ENCODE peak calls at places on chromosome 6, in six cellular contexts. H, J, P, K, I and X are unnamed samples. For H3K4me1, the result is how much of the 10 kb centered on the place peaks cover.

GRCh38 chr6:28985396-28986164 is 19.5 kb downstream of the ZNF311 start:
- DNase-seq in H (peak), J (peak), P (peak), K (peak), I (peak), X (peak)

GRCh38 chr6:31462964-31463940 is 34.7 kb upstream of the MICB start:
- DNase-seq in H (peak), J (peak), P (peak), K (peak), I (peak), X (peak)

GRCh38 chr6:34657307-34657978 is 39.1 kb downstream of the ILRUN start:
- DNase-seq in H (peak), J (no peak), P (peak), K (peak), I (peak), X (no peak)

GRCh38 chr6:100663219-100663863 is 198.6 kb upstream of the SIM1 start:
- DNase-seq in H (peak), J (no peak), P (peak), K (no peak), I (no peak), X (no peak)

GRCh38 chr6:99151634-99152344 is 197.7 kb downstream of the FAXC start:
- DNase-seq in H (peak), J (no peak), P (no peak), K (peak), I (no peak), X (peak)

GRCh38 chr6:26295691-26296555 is 69.1 kb upstream of the BTN3A2 start:
- DNase-seq in H (peak), J (no peak), P (peak), K (no peak), I (no peak), X (no peak)

GRCh38 chr6:91276315-91276714 is 689.4 kb upstream of the MAP3K7 start:
- DNase-seq in H (peak), J (no peak), P (peak), K (peak), I (no peak), X (no peak)

GRCh38 chr6:15996030-15996429 is 132.9 kb upstream of the MYLIP start:
- DNase-seq in H (no peak), J (no peak), P (peak), K (no peak), I (no peak), X (no peak)

GRCh38 chr6:56764081-56764566 is 121.4 kb upstream of the DST start:
- DNase-seq in H (peak), J (no peak), P (peak), K (no peak), I (no peak), X (no peak)

GRCh38 chr6:52063584-52064400 is 23.6 kb downstream of the PKHD1 start:
- DNase-seq in H (peak), J (no peak), P (peak), K (peak), I (no peak), X (peak)

GRCh38 chr6:43926644-43927524 is 156.9 kb downstream of the VEGFA start:
- DNase-seq in H (peak), J (peak), P (peak), K (peak), I (peak), X (no peak)

GRCh38 chr6:152001408-152001807 is 193.9 kb downstream of the ESR1 start:
- DNase-seq in H (no peak), J (no peak), P (no peak), K (no peak), I (no peak), X (no peak)

GRCh38 chr6:157078326-157078725 is 245.0 kb downstream of the TMEM242 start:
- DNase-seq in H (no peak), J (no peak), P (no peak), K (no peak), I (no peak), X (no peak)

GRCh38 chr6:157079277-157079676 is 244.0 kb downstream of the TMEM242 start:
- DNase-seq in H (no peak), J (no peak), P (no peak), K (no peak), I (no peak), X (no peak)

GRCh38 chr6:157075549-157076426 is 247.5 kb downstream of the TMEM242 start:
- DNase-seq in H (peak), J (no peak), P (no peak), K (no peak), I (no peak), X (no peak)

GRCh38 chr6:157076427-157076774 is 246.9 kb downstream of the TMEM242 start:
- DNase-seq in H (no peak), J (no peak), P (no peak), K (no peak), I (no peak), X (no peak)

DNA sequence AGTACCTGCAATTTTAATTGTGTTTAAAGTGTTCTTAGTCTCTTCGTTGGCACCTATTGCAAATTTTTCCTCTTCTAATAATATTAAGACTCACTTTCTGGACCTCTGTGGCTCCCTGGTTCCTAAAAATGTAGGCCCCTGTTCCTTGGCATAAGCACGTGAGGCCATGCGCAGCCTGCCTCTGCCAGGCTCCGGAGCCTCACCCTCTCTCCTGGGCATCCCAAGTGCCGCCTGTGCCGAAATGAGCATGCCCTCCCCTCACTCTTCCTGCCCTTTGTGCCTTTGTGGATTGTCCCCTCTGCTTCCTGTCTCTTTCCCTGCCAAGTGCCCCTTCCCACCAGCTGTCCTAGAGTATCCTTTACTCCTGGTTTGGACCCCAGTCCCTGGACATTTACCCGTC is 246.1 kb downstream of the TMEM242 start:
- DNase-seq in H (no peak), J (no peak), P (no peak), K (no peak), I (no peak), X (no peak)
- H3K4me1 ChIP-seq in H (under half), J (under half), P (under half), K (under half), I (under half), X (under half)

DNA sequence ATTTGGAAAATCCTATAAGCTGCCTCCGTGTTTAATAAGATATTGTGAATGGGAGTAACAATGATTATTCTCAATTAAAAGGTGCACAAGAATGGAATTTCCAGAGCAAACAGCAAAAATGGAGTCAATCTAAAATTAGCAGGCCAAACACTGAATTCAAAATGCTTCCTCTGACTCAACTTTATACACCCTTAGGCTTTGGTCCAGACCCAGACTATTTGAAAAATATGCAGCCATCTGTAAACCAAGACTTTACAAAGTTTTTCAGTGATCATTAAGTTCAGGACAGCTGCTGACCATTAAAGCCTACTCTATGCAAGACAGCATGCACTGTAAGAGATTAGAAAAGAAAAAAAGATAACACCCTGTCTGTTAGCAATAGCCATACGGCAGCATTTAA is 39.4 kb upstream of the CCN6 start:
- DNase-seq in H (peak), J (no peak), P (peak), K (no peak), I (no peak), X (no peak)
- H3K4me1 ChIP-seq in H (under half), J (under half), P (under half), K (under half), I (under half), X (under half)

GRCh38 chr6:72809701-72810379 is 188.0 kb downstream of the KCNQ5 start:
- DNase-seq in H (peak), J (no peak), P (peak), K (no peak), I (no peak), X (no peak)

GRCh38 chr6:72811971-72812421 is 190.1 kb downstream of the KCNQ5 start:
- DNase-seq in H (peak), J (no peak), P (no peak), K (no peak), I (no peak), X (peak)

GRCh38 chr6:72816022-72816421 is 194.2 kb downstream of the KCNQ5 start:
- DNase-seq in H (no peak), J (no peak), P (no peak), K (no peak), I (no peak), X (no peak)

GRCh38 chr6:72813807-72814596 is 192.1 kb downstream of the KCNQ5 start:
- DNase-seq in H (no peak), J (no peak), P (no peak), K (no peak), I (no peak), X (no peak)

DNA sequence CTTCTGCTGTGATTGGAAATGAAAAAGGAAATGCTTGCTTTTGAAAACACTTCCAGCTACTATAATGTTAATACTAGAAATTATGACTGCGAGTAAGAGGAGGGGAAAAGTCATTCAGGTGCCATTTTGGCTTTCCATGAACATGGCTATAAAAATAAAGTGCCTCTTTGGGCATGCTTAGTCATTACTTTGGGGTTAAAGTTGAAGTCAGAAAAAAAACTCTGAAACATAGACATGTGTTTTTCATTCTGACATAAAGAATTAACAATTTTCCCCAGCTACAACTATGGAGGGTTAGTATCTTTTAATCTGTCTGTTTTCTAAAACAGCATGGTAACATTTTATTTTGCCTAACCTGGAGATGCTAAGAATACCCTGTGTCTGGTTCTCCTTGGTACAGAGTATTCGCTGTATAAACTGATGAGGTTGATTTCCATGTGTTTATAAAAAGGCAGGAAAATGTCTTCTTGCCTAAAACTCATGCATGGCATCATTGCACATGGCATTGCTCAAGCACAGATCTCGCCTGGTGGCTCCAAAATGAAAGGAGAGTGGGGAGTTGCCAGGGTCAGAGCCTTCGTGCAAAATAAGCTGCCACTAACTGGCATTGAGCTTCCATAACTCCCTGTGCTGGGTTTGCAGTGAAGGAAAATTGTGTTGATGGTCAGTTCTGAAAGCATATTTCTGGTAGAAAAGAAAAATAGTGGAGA is 188.9 kb downstream of the KCNQ5 start:
- DNase-seq in H (no peak), J (no peak), P (no peak), K (no peak), I (no peak), X (no peak)
- H3K4me1 ChIP-seq in H (under half), J (under half), P (under half), K (under half), I (under half), X (under half)

GRCh38 chr6:142378138-142378875 is 76.5 kb downstream of the ADGRG6 start:
- DNase-seq in H (peak), J (no peak), P (peak), K (peak), I (no peak), X (no peak)

GRCh38 chr6:142374090-142374783 is 72.4 kb downstream of the ADGRG6 start:
- DNase-seq in H (no peak), J (no peak), P (no peak), K (no peak), I (no peak), X (no peak)

GRCh38 chr6:142374965-142375733 is 73.3 kb downstream of the ADGRG6 start:
- DNase-seq in H (peak), J (no peak), P (peak), K (peak), I (no peak), X (no peak)

GRCh38 chr6:142376115-142376514 is 74.3 kb downstream of the ADGRG6 start:
- DNase-seq in H (no peak), J (no peak), P (no peak), K (no peak), I (no peak), X (no peak)

GRCh38 chr6:142377112-142377848 is 75.5 kb downstream of the ADGRG6 start:
- DNase-seq in H (peak), J (no peak), P (no peak), K (peak), I (no peak), X (peak)
- H3K4me1 ChIP-seq in H (under half), J (under half), P (under half), K (under half), I (under half), X (under half)

DNA sequence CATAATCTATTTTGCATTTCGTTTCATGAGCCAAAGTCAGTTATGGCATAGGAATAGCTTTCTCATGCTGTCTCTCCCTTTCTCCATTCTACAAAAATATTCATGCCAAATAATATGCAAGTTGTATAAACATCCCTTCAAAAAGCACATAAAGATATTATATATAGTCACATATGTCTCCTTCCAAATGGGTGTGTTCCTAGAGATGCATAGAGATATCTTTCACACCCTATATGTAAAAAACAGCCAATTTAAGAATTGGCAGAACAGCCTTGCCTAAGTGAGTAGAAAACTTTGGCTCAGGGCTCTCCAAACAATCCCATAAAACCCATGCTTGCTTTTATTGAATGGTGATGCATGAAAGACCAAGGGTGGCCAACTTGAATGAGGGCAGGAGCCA is 274.7 kb upstream of the SUPT3H start:
- DNase-seq in H (no peak), J (no peak), P (peak), K (no peak), I (no peak), X (no peak)
- H3K4me1 ChIP-seq in H (under half), J (under half), P (under half), K (under half), I (under half), X (under half)

GRCh38 chr6:127924440-127924839 is 23.6 kb upstream of the THEMIS start:
- DNase-seq in H (peak), J (no peak), P (peak), K (no peak), I (no peak), X (no peak)

GRCh38 chr6:127921982-127922381 is 21.1 kb upstream of the THEMIS start:
- DNase-seq in H (no peak), J (no peak), P (no peak), K (no peak), I (no peak), X (no peak)

GRCh38 chr6:127920804-127921203 is 19.9 kb upstream of the THEMIS start:
- DNase-seq in H (no peak), J (no peak), P (no peak), K (no peak), I (no peak), X (no peak)

GRCh38 chr6:127924031-127924430 is 23.2 kb upstream of the THEMIS start:
- DNase-seq in H (no peak), J (no peak), P (no peak), K (no peak), I (no peak), X (no peak)

DNA sequence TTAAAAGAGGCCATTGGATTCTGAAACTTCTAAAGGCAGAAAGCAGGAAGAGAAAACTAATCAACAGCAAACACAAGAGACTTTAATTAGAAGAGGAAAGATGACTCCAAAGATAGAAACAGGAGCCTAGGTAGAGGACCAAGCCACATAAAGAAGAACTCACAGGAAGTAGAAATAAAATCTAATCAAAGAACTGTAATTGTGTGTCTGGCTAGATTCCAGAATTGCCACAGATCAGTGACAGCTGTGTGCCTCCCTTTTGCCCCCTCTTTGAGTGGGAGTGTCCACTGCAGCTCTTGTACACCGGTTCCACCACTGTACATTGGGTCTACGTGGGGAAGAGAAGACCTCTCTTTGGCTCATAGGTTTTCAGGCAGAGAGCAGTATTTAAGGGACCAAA is 22.3 kb upstream of the THEMIS start:
- DNase-seq in H (no peak), J (no peak), P (no peak), K (no peak), I (no peak), X (no peak)
- H3K4me1 ChIP-seq in H (under half), J (under half), P (under half), K (under half), I (under half), X (under half)

GRCh38 chr6:42693725-42694323 is 28.6 kb downstream of the PRPH2 start:
- DNase-seq in H (no peak), J (no peak), P (no peak), K (no peak), I (peak), X (no peak)

GRCh38 chr6:42689371-42689770 is 33.0 kb downstream of the PRPH2 start:
- DNase-seq in H (no peak), J (no peak), P (no peak), K (no peak), I (no peak), X (no peak)

GRCh38 chr6:42692151-42692911 is 30.1 kb downstream of the PRPH2 start:
- DNase-seq in H (peak), J (no peak), P (peak), K (no peak), I (peak), X (no peak)

GRCh38 chr6:42690872-42691271 is 31.5 kb downstream of the PRPH2 start:
- DNase-seq in H (no peak), J (no peak), P (no peak), K (no peak), I (no peak), X (no peak)

GRCh38 chr6:42690151-42690702 is 32.2 kb downstream of the PRPH2 start:
- DNase-seq in H (peak), J (no peak), P (peak), K (no peak), I (no peak), X (no peak)
- H3K4me1 ChIP-seq in H (under half), J (under half), P (under half), K (under half), I (under half), X (under half)